ENCODE peak calls at places on chromosomes 11 and 22, in nine cellular contexts. N is mucosa of descending colon; I is AG10803; G is HCT116; P is CD8-positive, alpha-beta T cell; Q is progenitor cell of endocrine pancreas; X is heart left ventricle; V is dorsolateral prefrontal cortex; F is endothelial cell. O is an unnamed sample.

GRCh38 chr22:28937206-28938025 is 54.0 kb downstream of the ZNRF3 start:
- DNase-seq in V (no peak), Q (no peak), F (no peak), P (no peak), X (no peak), G (no peak), N (no peak), I (no peak), O (no peak)

GRCh38 chr11:134838708-134839107 is 426.7 kb upstream of the B3GAT1 start:
- DNase-seq in N (no peak), X (no peak), F (no peak), Q (no peak), P (no peak), G (no peak), V (no peak), I (no peak), O (no peak)

GRCh38 chr11:64569300-64569970 is 21.6 kb upstream of the SLC22A12 start:
- DNase-seq in I (no peak), Q (no peak), P (no peak), X (no peak), G (no peak), V (no peak), N (no peak), F (no peak), O (no peak)

GRCh38 chr11:13183094-13183825 is 94.3 kb upstream of the BMAL1 start:
- DNase-seq in N (no peak), F (no peak), G (no peak), I (peak; percentile 91), Q (no peak), X (no peak), P (no peak), V (no peak), O (no peak)

GRCh38 chr11:65776196-65776595 is 4.6 kb downstream of the AP5B1 start:
- DNase-seq in N (no peak), V (no peak), I (peak; percentile 39), G (no peak), F (no peak), X (no peak), P (no peak), Q (no peak), O (no peak)

GRCh38 chr22:24066260-24066659 is 55.2 kb downstream of the CABIN1 start:
- DNase-seq in V (no peak), N (no peak), X (peak; percentile 35), P (no peak), I (no peak), Q (no peak), G (no peak), F (no peak), O (no peak)

GRCh38 chr22:23179381-23180294 is 671 bp upstream of the BCR start:
- DNase-seq in I (no peak), P (no peak), F (no peak), G (no peak), V (no peak), N (no peak), X (no peak), Q (no peak), O (no peak)

GRCh38 chr22:35219012-35219411 is 38.3 kb upstream of the HMGXB4 start:
- DNase-seq in X (no peak), Q (no peak), N (no peak), P (no peak), I (peak; percentile 68), F (no peak), G (peak; percentile 3), V (no peak), O (no peak)

GRCh38 chr11:63917685-63918523 is 940 bp upstream of the RCOR2 start:
- DNase-seq in G (peak; percentile 68), Q (no peak), F (peak; percentile 34), P (peak; percentile 9), X (peak; percentile 86), N (peak; percentile 87), V (peak; percentile 67), I (peak; percentile 51), O (no peak)

GRCh38 chr11:77403228-77403627 is 70.7 kb downstream of the PAK1 start:
- DNase-seq in P (no peak), V (no peak), F (no peak), I (no peak), G (no peak), N (no peak), X (no peak), Q (no peak), O (no peak)

GRCh38 chr22:47718337-47718736 is 955.9 kb downstream of the TBC1D22A start:
- DNase-seq in G (no peak), P (no peak), N (no peak), X (no peak), V (no peak), F (no peak), Q (no peak), I (no peak), O (no peak)

GRCh38 chr11:22976146-22976545 is 115.9 kb upstream of the CCDC179 start:
- DNase-seq in I (peak; percentile 3), V (no peak), X (no peak), Q (no peak), F (no peak), G (no peak), P (no peak), N (no peak), O (no peak)
- TF ChIP-seq CTCF in I (no peak), V (no peak), X (no peak), Q (no peak), F (no peak), G (no peak), P (no peak), N (no peak), O (no peak)

DNA sequence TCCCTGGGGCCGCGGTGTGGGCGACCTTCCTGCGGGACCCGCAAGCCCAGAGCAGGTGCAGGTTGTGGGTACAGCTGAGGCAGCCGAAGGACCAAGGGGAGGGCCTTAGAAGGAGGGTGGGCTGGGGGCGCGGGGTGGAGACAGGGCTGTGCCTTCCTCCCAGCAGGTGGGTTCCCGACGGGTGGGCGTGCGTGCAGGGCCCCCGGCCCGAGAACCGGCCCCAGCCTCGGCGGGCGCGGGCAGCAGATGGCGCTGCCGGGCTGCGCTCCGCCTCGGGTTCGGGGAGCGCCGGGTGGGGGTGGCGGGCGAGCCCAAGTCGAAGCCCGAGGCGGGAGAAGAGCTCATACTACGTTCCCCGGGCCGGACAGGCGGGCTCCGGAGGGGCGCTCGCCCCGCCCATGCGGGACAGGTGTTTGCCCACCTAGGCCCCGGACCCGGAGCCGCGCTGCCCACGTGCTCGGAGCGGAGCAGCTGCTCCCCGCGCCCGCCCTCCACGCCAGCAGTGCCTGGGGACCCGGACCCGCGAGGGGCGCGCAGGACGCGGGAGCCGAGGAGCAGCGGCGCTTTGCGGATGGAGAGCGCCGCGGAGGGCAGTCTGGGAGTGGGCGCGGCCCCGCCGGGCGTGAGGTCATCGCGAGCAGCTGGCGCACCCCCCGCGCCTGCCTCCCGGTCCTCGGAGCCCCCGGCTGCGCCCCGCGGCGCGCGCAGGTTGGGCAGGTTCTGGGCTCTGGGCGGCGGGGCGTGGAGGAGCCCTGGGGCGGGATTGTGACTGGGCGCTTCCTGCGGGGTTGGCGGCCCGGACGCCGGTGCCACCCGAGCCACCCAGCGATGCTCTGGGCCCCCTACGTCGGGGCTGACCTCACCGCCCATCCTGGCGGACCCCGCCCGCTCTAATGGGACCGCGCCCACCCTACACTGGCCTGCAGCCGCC is 25.3 kb downstream of the DUSP8 start:
- DNase-seq in I (no peak), P (peak; percentile 24), V (no peak), Q (peak; percentile 41), N (peak; percentile 81), F (peak; percentile 59), G (no peak), X (peak; percentile 54), O (peak; percentile 49)
- TF ChIP-seq CTCF in I (peak; percentile 33), P (peak; percentile 82), V (peak; percentile 89), Q (peak; percentile 83), N (peak; percentile 43), F (peak; percentile 60), G (peak; percentile 80), X (peak; percentile 59), O (peak; percentile 51)

GRCh38 chr11:123654566-123655081 is at the start of gene SCN3B:
- DNase-seq in X (peak; percentile 71), I (peak; percentile 39), G (no peak), P (no peak), V (no peak), Q (peak; percentile 68), N (peak; percentile 62), F (peak; percentile 90), O (peak; percentile 86)

GRCh38 chr11:123653997-123654565 is 343 bp downstream of the SCN3B start:
- DNase-seq in N (peak; percentile 47), V (no peak), F (peak; percentile 62), I (peak; percentile 34), P (no peak), Q (peak; percentile 69), X (peak; percentile 59), G (no peak), O (peak; percentile 33)

GRCh38 chr11:123659311-123659710 is 4.9 kb upstream of the SCN3B start:
- DNase-seq in Q (no peak), I (no peak), N (no peak), P (no peak), F (no peak), V (no peak), G (no peak), X (no peak), O (no peak)

GRCh38 chr11:123650901-123651300 is 3.5 kb downstream of the SCN3B start:
- DNase-seq in P (no peak), X (no peak), I (no peak), F (no peak), G (no peak), N (no peak), V (no peak), Q (no peak), O (no peak)

DNA sequence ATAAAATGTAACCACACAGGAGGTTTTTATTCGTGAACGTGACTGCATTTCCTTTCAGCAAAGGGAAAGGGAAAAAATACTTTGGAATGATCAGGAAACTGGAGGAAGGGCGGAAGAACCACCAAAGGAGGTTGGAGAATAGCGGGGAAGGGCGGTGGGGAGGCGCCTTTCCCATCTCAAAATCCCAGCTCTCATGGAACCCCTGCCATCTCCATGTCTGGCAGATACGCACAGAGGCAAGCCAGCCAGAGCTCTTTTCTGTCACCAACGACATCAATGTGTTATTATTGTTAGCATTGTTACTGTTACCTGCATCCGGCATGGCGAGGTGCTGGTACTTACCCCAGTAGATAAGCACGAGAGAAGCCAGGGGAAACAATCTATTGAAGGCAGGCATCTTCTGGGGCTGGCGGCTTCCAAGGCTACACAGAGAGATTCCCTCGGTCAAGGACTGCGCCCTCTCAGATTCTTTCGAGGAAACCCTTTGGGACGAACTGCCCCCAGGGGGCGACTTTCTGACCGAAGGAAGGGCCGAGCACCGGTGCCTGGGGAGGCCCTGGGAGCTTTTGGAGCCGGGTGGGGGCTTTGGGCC is 923 bp downstream of the SCN3B start:
- DNase-seq in X (no peak), N (no peak), P (no peak), V (no peak), I (no peak), F (peak; percentile 14), G (no peak), Q (no peak), O (no peak)
- TF ChIP-seq CTCF in X (no peak), N (no peak), P (no peak), V (no peak), I (no peak), F (no peak), G (peak; percentile 33), Q (peak; percentile 50), O (peak; percentile 42)

DNA sequence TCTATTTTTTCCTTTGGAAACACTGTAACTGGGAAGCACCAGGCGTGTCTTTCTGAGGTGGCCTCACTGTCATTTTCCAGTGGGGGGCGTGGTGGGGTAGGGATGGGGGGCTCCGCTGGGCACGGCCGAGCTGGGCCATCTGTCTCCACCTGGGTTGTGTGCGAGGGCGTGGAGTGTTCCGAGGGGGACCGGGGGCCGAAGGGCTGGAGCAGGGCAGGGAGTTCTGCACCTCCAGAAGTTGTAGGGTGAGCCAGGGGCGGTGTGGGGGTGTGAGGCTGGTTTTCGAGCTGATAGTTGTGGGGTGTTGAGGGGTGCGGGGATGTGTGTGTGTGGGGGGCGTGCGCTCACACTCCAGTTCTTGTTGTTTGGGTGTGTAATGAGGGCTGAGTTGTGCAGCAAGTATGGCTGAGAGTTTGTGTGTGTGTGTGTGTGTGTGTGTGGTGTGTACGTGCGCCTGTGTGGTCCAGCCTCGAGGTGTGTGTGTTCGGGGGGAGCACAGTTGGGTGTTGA is 10.8 kb downstream of the YPEL4 start:
- DNase-seq in P (no peak), F (no peak), V (no peak), X (no peak), Q (no peak), I (no peak), N (no peak), G (no peak), O (no peak)
- TF ChIP-seq CTCF in P (no peak), F (no peak), V (no peak), X (no peak), Q (no peak), I (no peak), N (no peak), G (no peak), O (no peak)

O was measured in D721Med.